ENCODE peak calls at places on chromosomes 5 and 9, in four cellular contexts. One of them, this sample, is unnamed.

GRCh38 chr5:150101019-150101418 is 14.7 kb upstream of the CSF1R start:
- DNase-seq in neural progenitor cell: no peak
- DNase-seq in hepatocyte: no peak
- DNase-seq in PC-3: no peak
- DNase-seq in this sample: no peak

GRCh38 chr5:89117131-89117644 is 234.2 kb upstream of the MEF2C start:
- DNase-seq in neural progenitor cell: no peak
- DNase-seq in hepatocyte: peak; percentile 46
- DNase-seq in PC-3: peak; percentile 64
- DNase-seq in this sample: no peak

GRCh38 chr9:79667716-79668458 is 96.1 kb downstream of the TLE4 start:
- DNase-seq in neural progenitor cell: peak; percentile 54
- DNase-seq in hepatocyte: no peak
- DNase-seq in PC-3: peak; percentile 72
- DNase-seq in this sample: no peak

GRCh38 chr9:127858041-127858512 is 3.6 kb upstream of the ENG start:
- DNase-seq in hepatocyte: no peak
- DNase-seq in neural progenitor cell: no peak
- DNase-seq in PC-3: no peak
- DNase-seq in this sample: no peak

GRCh38 chr9:19484699-19485098 is 75.9 kb downstream of the ACER2 start:
- DNase-seq in PC-3: no peak
- DNase-seq in hepatocyte: no peak
- DNase-seq in neural progenitor cell: no peak
- DNase-seq in this sample: no peak

GRCh38 chr5:172659909-172660628 is 19.0 kb downstream of the NEURL1B start:
- DNase-seq in hepatocyte: peak; percentile 92
- DNase-seq in neural progenitor cell: peak; percentile 78
- DNase-seq in PC-3: no peak
- DNase-seq in this sample: peak; percentile 6

GRCh38 chr9:35448511-35448910 is 41.4 kb upstream of the RUSC2 start:
- DNase-seq in hepatocyte: no peak
- DNase-seq in neural progenitor cell: no peak
- DNase-seq in PC-3: no peak
- DNase-seq in this sample: no peak

GRCh38 chr5:132525299-132525724 is 18.0 kb downstream of the IL5 start:
- DNase-seq in PC-3: no peak
- DNase-seq in neural progenitor cell: no peak
- DNase-seq in hepatocyte: no peak
- DNase-seq in this sample: peak; percentile 69

GRCh38 chr9:134384811-134385479 is 58.7 kb downstream of the RXRA start:
- DNase-seq in hepatocyte: no peak
- DNase-seq in neural progenitor cell: peak; percentile 62
- DNase-seq in PC-3: peak; percentile 56
- DNase-seq in this sample: no peak

GRCh38 chr9:132857601-132858342 is 20.3 kb downstream of the AK8 start:
- DNase-seq in hepatocyte: peak; percentile 51
- DNase-seq in PC-3: no peak
- DNase-seq in neural progenitor cell: peak; percentile 62
- DNase-seq in this sample: no peak

GRCh38 chr5:8829322-8830029 is 716.4 kb downstream of the SEMA5A start:
- DNase-seq in neural progenitor cell: no peak
- DNase-seq in hepatocyte: peak; percentile 79
- DNase-seq in PC-3: peak; percentile 100
- DNase-seq in this sample: no peak

GRCh38 chr5:177432143-177432904 is 5.8 kb downstream of the GRK6 start:
- DNase-seq in hepatocyte: no peak
- DNase-seq in neural progenitor cell: no peak
- DNase-seq in PC-3: no peak
- DNase-seq in this sample: no peak

GRCh38 chr9:135827866-135828580 is 79.3 kb downstream of the CAMSAP1 start:
- DNase-seq in PC-3: no peak
- DNase-seq in neural progenitor cell: no peak
- DNase-seq in hepatocyte: no peak
- DNase-seq in this sample: no peak

GRCh38 chr9:113957778-113958430 is 81.8 kb downstream of the ZNF618 start:
- DNase-seq in hepatocyte: peak; percentile 80
- DNase-seq in PC-3: peak; percentile 85
- DNase-seq in neural progenitor cell: no peak
- DNase-seq in this sample: no peak

GRCh38 chr9:92141144-92142129 is 26.2 kb upstream of the SPTLC1 start:
- DNase-seq in hepatocyte: peak; percentile 80
- DNase-seq in neural progenitor cell: peak; percentile 76
- DNase-seq in PC-3: peak; percentile 16
- DNase-seq in this sample: no peak

GRCh38 chr9:126735482-126735881 is 69.4 kb upstream of the ZBTB43 start:
- DNase-seq in PC-3: no peak
- DNase-seq in hepatocyte: no peak
- DNase-seq in neural progenitor cell: no peak
- DNase-seq in this sample: no peak

GRCh38 chr5:78925102-78925876 is 59.8 kb downstream of the ARSB start:
- DNase-seq in PC-3: no peak
- DNase-seq in hepatocyte: no peak
- DNase-seq in neural progenitor cell: no peak
- DNase-seq in this sample: no peak

GRCh38 chr5:88674262-88675158 is 208.5 kb downstream of the MEF2C start:
- DNase-seq in neural progenitor cell: peak; percentile 60
- DNase-seq in hepatocyte: no peak
- DNase-seq in PC-3: no peak
- DNase-seq in this sample: peak; percentile 91

GRCh38 chr9:90894956-90895687 is 93.5 kb downstream of the SYK start:
- DNase-seq in PC-3: peak; percentile 18
- DNase-seq in hepatocyte: no peak
- DNase-seq in neural progenitor cell: peak; percentile 45
- DNase-seq in this sample: peak; percentile 47

GRCh38 chr9:99353408-99353807 is 131.3 kb downstream of the SEC61B start:
- DNase-seq in neural progenitor cell: no peak
- DNase-seq in hepatocyte: no peak
- DNase-seq in PC-3: peak; percentile 40
- DNase-seq in this sample: no peak

GRCh38 chr5:151475378-151475777 is 28.0 kb downstream of the SLC36A1 start:
- DNase-seq in hepatocyte: no peak
- DNase-seq in neural progenitor cell: no peak
- DNase-seq in PC-3: no peak
- DNase-seq in this sample: no peak

GRCh38 chr9:124392855-124393460 is 22.3 kb downstream of the PSMB7 start:
- DNase-seq in neural progenitor cell: peak; percentile 74
- DNase-seq in hepatocyte: no peak
- DNase-seq in PC-3: peak; percentile 95
- DNase-seq in this sample: peak; percentile 18

GRCh38 chr5:83577036-83577636 is 105.6 kb downstream of the VCAN start:
- DNase-seq in neural progenitor cell: no peak
- DNase-seq in PC-3: peak; percentile 69
- DNase-seq in hepatocyte: peak; percentile 78
- DNase-seq in this sample: no peak

GRCh38 chr9:124285903-124286291 is 28.1 kb downstream of the NEK6 start:
- DNase-seq in PC-3: no peak
- DNase-seq in neural progenitor cell: no peak
- DNase-seq in hepatocyte: peak; percentile 74
- DNase-seq in this sample: no peak

GRCh38 chr9:27154923-27155322 is 45.9 kb downstream of the TEK start:
- DNase-seq in hepatocyte: peak; percentile 6
- DNase-seq in PC-3: peak; percentile 38
- DNase-seq in neural progenitor cell: no peak
- DNase-seq in this sample: no peak

GRCh38 chr5:125785407-125785806 is 637.8 kb upstream of the GRAMD2B start:
- DNase-seq in hepatocyte: no peak
- DNase-seq in PC-3: no peak
- DNase-seq in neural progenitor cell: no peak
- DNase-seq in this sample: no peak

GRCh38 chr9:115668506-115668905 is 485.1 kb upstream of the PAPPA start:
- DNase-seq in neural progenitor cell: no peak
- DNase-seq in PC-3: peak; percentile 37
- DNase-seq in hepatocyte: peak; percentile 19
- DNase-seq in this sample: no peak

GRCh38 chr5:16924201-16924600 is 11.9 kb downstream of the MYO10 start:
- DNase-seq in hepatocyte: no peak
- DNase-seq in PC-3: no peak
- DNase-seq in neural progenitor cell: no peak
- DNase-seq in this sample: no peak

GRCh38 chr9:131320031-131320685 is 30.6 kb downstream of the PLPP7 start:
- DNase-seq in neural progenitor cell: no peak
- DNase-seq in hepatocyte: no peak
- DNase-seq in PC-3: no peak
- DNase-seq in this sample: no peak

GRCh38 chr9:91771027-91771426 is 179.0 kb downstream of the ROR2 start:
- DNase-seq in hepatocyte: peak; percentile 72
- DNase-seq in neural progenitor cell: peak; percentile 35
- DNase-seq in PC-3: peak; percentile 6
- DNase-seq in this sample: peak; percentile 6

GRCh38 chr9:69253057-69253456 is 72.0 kb upstream of the ENTREP1 start:
- DNase-seq in neural progenitor cell: no peak
- DNase-seq in hepatocyte: no peak
- DNase-seq in PC-3: no peak
- DNase-seq in this sample: no peak

GRCh38 chr9:69248005-69248404 is 73.9 kb downstream of the TJP2 start:
- DNase-seq in neural progenitor cell: no peak
- DNase-seq in PC-3: no peak
- DNase-seq in hepatocyte: no peak
- DNase-seq in this sample: no peak

GRCh38 chr9:69252436-69252835 is 72.6 kb upstream of the ENTREP1 start:
- DNase-seq in PC-3: no peak
- DNase-seq in neural progenitor cell: no peak
- DNase-seq in hepatocyte: no peak
- DNase-seq in this sample: no peak

GRCh38 chr9:69249337-69249736 is 75.3 kb downstream of the TJP2 start:
- DNase-seq in neural progenitor cell: peak; percentile 18
- DNase-seq in PC-3: peak; percentile 15
- DNase-seq in hepatocyte: no peak
- DNase-seq in this sample: no peak

GRCh38 chr9:69250681-69251080 is 74.3 kb upstream of the ENTREP1 start:
- DNase-seq in hepatocyte: no peak
- DNase-seq in neural progenitor cell: no peak
- DNase-seq in PC-3: no peak
- DNase-seq in this sample: no peak
- TF ChIP-seq CTCF in hepatocyte: no peak
- TF ChIP-seq CTCF in neural progenitor cell: no peak
- TF ChIP-seq CTCF in PC-3: no peak
- TF ChIP-seq CTCF in this sample: no peak

GRCh38 chr5:95842955-95843544 is 20.5 kb upstream of the GLRX start:
- DNase-seq in hepatocyte: peak; percentile 63
- DNase-seq in PC-3: peak; percentile 62
- DNase-seq in neural progenitor cell: peak; percentile 38
- DNase-seq in this sample: peak; percentile 54
- H2AFZ ChIP-seq in hepatocyte: peak overlapping the region; percentile 39
- H2AFZ ChIP-seq in PC-3: peak overlapping the region; percentile 53
- H2AFZ ChIP-seq in neural progenitor cell: no peak overlapping the region
- H2AFZ ChIP-seq in this sample: peak overlapping the region; percentile 78

GRCh38 chr5:120035815-120036577 is 406.6 kb downstream of the FAM170A start:
- DNase-seq in neural progenitor cell: no peak
- DNase-seq in hepatocyte: no peak
- DNase-seq in PC-3: no peak
- DNase-seq in this sample: no peak
- H3K27ac ChIP-seq in neural progenitor cell: no peak overlapping the region
- H3K27ac ChIP-seq in hepatocyte: no peak overlapping the region
- H3K27ac ChIP-seq in PC-3: no peak overlapping the region
- H3K27ac ChIP-seq in this sample: no peak overlapping the region

GRCh38 chr5:95111141-95111540 is 173.8 kb downstream of the MCTP1 start:
- DNase-seq in hepatocyte: no peak
- DNase-seq in neural progenitor cell: no peak
- DNase-seq in PC-3: no peak
- DNase-seq in this sample: no peak

GRCh38 chr5:95110112-95110511 is 174.8 kb downstream of the MCTP1 start:
- DNase-seq in neural progenitor cell: no peak
- DNase-seq in hepatocyte: no peak
- DNase-seq in PC-3: no peak
- DNase-seq in this sample: no peak

GRCh38 chr5:95114902-95115301 is 170.0 kb downstream of the MCTP1 start:
- DNase-seq in PC-3: no peak
- DNase-seq in hepatocyte: no peak
- DNase-seq in neural progenitor cell: no peak
- DNase-seq in this sample: no peak

GRCh38 chr5:95114305-95114704 is 170.6 kb downstream of the MCTP1 start:
- DNase-seq in PC-3: no peak
- DNase-seq in hepatocyte: no peak
- DNase-seq in neural progenitor cell: no peak
- DNase-seq in this sample: no peak

DNA sequence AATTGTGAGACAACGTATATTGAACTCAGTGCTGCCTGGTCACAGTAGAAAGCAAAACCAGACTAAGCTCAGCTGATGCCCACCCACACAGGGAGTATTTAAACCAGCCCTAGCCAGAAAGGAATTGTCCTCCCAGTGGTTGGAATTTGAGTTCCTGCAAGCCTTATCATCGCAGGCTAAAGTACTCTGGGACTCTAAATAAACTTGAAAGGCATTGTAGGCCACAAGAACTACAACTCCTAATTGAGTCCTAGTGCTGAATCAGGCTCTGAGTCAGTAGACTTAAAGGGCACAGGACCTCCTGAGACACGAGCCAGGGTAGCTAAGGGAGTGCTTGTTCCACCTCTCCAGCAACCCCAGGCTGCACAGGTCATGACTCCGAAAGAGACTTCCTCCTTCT is 171.4 kb downstream of the MCTP1 start:
- DNase-seq in hepatocyte: peak; percentile 47
- DNase-seq in PC-3: peak; percentile 9
- DNase-seq in neural progenitor cell: peak; percentile 45
- DNase-seq in this sample: no peak
- TF ChIP-seq CTCF in hepatocyte: no peak
- TF ChIP-seq CTCF in PC-3: no peak
- TF ChIP-seq CTCF in neural progenitor cell: no peak
- TF ChIP-seq CTCF in this sample: no peak

GRCh38 chr9:137300607-137301085 is 1.4 kb downstream of the NRARP start:
- DNase-seq in hepatocyte: peak; percentile 47
- DNase-seq in PC-3: no peak
- DNase-seq in neural progenitor cell: peak; percentile 90
- DNase-seq in this sample: no peak
- H2AFZ ChIP-seq in hepatocyte: peak overlapping the region; percentile 57
- H2AFZ ChIP-seq in PC-3: no peak overlapping the region
- H2AFZ ChIP-seq in neural progenitor cell: no peak overlapping the region
- H2AFZ ChIP-seq in this sample: no peak overlapping the region

GRCh38 chr5:106727071-106727470 is 943.7 kb downstream of the EFNA5 start:
- DNase-seq in neural progenitor cell: no peak
- DNase-seq in PC-3: no peak
- DNase-seq in hepatocyte: no peak
- DNase-seq in this sample: no peak
- H3K27ac ChIP-seq in neural progenitor cell: no peak overlapping the region
- H3K27ac ChIP-seq in PC-3: no peak overlapping the region
- H3K27ac ChIP-seq in hepatocyte: no peak overlapping the region
- H3K27ac ChIP-seq in this sample: no peak overlapping the region

DNA sequence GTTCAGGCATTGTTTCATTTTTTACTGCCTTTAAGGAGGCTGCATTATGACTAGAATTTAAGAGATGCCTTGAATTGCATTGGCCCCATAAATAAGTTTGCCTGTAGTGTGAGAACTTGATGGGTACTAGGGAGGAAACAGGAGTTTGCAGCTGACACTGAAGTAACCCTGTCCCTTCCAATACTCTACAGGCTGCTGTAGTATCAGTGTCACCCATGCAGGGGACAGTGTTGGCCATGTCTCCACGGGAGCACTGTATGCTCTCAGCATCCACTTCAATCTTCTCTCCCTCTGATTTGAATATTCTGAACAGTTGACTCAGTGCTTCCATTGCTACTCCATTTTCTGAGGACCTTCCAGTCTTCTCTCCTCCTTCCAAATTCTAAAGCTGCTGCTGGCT is 11.4 kb upstream of the IFNA14 start:
- DNase-seq in PC-3: no peak
- DNase-seq in neural progenitor cell: no peak
- DNase-seq in hepatocyte: no peak
- DNase-seq in this sample: no peak
- TF ChIP-seq CTCF in PC-3: no peak
- TF ChIP-seq CTCF in neural progenitor cell: no peak
- TF ChIP-seq CTCF in hepatocyte: no peak
- TF ChIP-seq CTCF in this sample: no peak

This sample was measured in OCI-LY7.